ENCODE peak calls at places on chromosomes 16 and 17, in ten cellular contexts. P is ovary, W is prostate gland, U is MG63, Y is astrocyte of the spinal cord, B is tibial artery, Q is breast epithelium, T is lower lobe of right lung, M is HFF-Myc, N is AG04449. X is an unnamed sample.

GRCh38 chr17:1315891-1316403 is 36.5 kb downstream of the TRARG1 start:
- DNase-seq in P (no peak), W (no peak), U (no peak), Y (no peak), B (peak; percentile 80), Q (no peak), T (no peak), M (no peak), N (no peak), X (no peak)

GRCh38 chr17:56699186-56699895 is 105.8 kb downstream of the NOG start:
- DNase-seq in P (no peak), W (peak; percentile 39), U (peak; percentile 99), Y (peak; percentile 96), B (peak; percentile 24), Q (peak; percentile 89), T (peak; percentile 58), M (peak; percentile 97), N (peak; percentile 93), X (peak; percentile 95)

GRCh38 chr16:54374136-54374535 is 87.5 kb upstream of the IRX3 start:
- DNase-seq in P (no peak), W (no peak), U (peak; percentile 82), Y (no peak), B (no peak), Q (no peak), T (no peak), M (peak; percentile 20), N (no peak), X (no peak)

GRCh38 chr16:68685685-68686478 is 40.8 kb downstream of the CDH3 start:
- DNase-seq in P (no peak), W (no peak), U (peak; percentile 11), Y (no peak), B (no peak), Q (no peak), T (no peak), M (no peak), N (no peak), X (no peak)

GRCh38 chr17:70891301-70891700 is 722.0 kb downstream of the KCNJ2 start:
- DNase-seq in P (no peak), W (no peak), U (no peak), Y (no peak), B (no peak), Q (no peak), T (no peak), M (no peak), N (no peak), X (no peak)

GRCh38 chr16:47634126-47634525 is 173.0 kb downstream of the PHKB start:
- DNase-seq in P (no peak), W (no peak), U (no peak), Y (no peak), B (no peak), Q (no peak), T (no peak), M (no peak), N (no peak), X (no peak)

GRCh38 chr17:82297280-82297803 is 20.1 kb downstream of the CD7 start:
- DNase-seq in P (peak; percentile 83), W (peak; percentile 90), U (peak; percentile 76), Y (peak; percentile 96), B (peak; percentile 82), Q (peak; percentile 96), T (peak; percentile 92), M (no peak), N (no peak), X (peak; percentile 91)

GRCh38 chr17:16215965-16216316 is 607 bp upstream of the NCOR1 start:
- DNase-seq in P (no peak), W (no peak), U (peak; percentile 34), Y (no peak), B (peak; percentile 20), Q (no peak), T (peak; percentile 72), M (no peak), N (no peak), X (no peak)

DNA sequence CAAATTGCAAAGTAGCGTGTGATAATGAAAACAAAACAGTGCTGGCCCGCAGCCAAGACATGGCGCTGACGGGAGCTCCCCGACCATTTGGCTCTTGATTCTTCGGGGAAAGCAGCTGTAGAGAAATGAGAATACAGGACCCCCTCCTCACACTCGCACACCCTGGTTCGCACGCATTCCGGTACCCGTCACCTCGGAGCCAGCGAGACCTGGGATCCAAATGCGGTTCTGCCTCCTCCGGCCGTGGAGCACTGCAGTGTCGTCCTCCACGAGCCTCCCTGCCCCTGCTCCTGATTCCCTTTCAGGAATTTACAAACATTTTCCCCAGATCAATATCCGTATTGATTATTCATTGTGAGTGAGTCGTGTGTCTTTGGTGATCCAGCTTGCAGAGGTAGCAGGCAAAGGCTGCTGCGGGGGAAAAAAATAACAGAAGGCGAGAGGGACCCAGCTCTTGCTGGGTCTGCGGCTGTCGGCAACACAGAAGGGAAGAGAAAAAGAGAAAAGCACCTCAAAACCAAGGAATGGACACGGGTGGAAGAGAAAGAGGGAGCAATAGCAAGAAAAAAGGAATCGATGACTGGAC is 184.1 kb upstream of the ZFHX3 start:
- DNase-seq in P (peak; percentile 39), W (no peak), U (no peak), Y (no peak), B (no peak), Q (no peak), T (no peak), M (no peak), N (no peak), X (no peak)
- H3K4me3 ChIP-seq in P (peak overlapping the region; percentile 32), W (no peak overlapping the region), U (no peak overlapping the region), Y (peak overlapping the region; percentile 26), B (peak overlapping the region; percentile 42), Q (no peak overlapping the region), T (peak overlapping the region; percentile 25), M (no peak overlapping the region), N (no peak overlapping the region), X (no peak overlapping the region)

GRCh38 chr17:27788919-27789318 is 11.4 kb downstream of the NOS2 start:
- DNase-seq in P (no peak), W (no peak), U (no peak), Y (no peak), B (no peak), Q (no peak), T (peak; percentile 37), M (no peak), N (no peak), X (no peak)

GRCh38 chr17:27793906-27794380 is 6.4 kb downstream of the NOS2 start:
- DNase-seq in P (no peak), W (no peak), U (no peak), Y (no peak), B (no peak), Q (no peak), T (no peak), M (no peak), N (no peak), X (no peak)

GRCh38 chr17:27792095-27792494 is 8.2 kb downstream of the NOS2 start:
- DNase-seq in P (no peak), W (no peak), U (no peak), Y (no peak), B (no peak), Q (no peak), T (no peak), M (no peak), N (no peak), X (no peak)

GRCh38 chr17:27797390-27798091 is 2.8 kb downstream of the NOS2 start:
- DNase-seq in P (no peak), W (no peak), U (no peak), Y (no peak), B (no peak), Q (no peak), T (peak; percentile 19), M (no peak), N (no peak), X (no peak)

DNA sequence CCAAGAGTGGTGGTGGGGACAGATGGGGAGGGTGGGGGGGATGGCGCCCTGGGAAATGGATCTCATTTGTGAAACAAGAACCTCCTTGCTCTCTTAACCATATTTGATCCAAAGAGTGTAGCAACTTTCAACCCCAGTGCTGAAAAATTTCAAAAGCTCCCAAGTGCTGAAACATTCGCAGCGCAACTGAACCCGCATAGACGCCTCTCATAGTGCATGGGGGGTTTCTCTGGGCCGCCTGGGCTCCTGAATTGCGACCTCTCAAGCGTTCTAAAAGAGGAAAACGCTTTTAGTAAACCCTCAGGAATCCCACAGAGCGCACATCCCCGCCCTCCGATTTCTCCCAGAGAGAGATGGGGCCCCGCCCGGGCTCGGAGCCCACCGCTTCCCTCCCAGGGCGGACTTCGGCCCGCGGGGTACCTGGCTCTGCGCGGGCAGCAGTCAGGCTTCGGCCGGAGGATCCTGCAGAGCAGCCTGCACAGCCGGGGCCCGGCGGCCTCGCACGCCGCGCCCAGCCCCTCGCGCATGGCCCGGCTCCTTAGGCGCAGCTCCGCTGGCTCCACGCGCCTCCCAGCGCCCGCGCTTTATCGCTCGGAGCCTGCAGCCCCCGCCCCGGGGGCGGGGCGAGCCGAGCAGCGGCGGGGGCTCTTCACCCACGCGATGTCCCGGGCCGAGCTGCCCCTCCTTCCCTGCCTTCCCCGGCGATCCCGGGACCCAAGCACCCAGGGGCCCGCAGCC is 7.0 kb downstream of the NOS2 start:
- DNase-seq in P (peak; percentile 66), W (no peak), U (peak; percentile 66), Y (no peak), B (no peak), Q (no peak), T (peak; percentile 24), M (no peak), N (no peak), X (no peak)
- H3K4me3 ChIP-seq in P (peak overlapping the region; percentile 21), W (peak overlapping the region; percentile 5), U (peak overlapping the region; percentile 28), Y (no peak overlapping the region), B (peak overlapping the region; percentile 46), Q (peak overlapping the region; percentile 55), T (peak overlapping the region; percentile 40), M (peak overlapping the region; percentile 11), N (no peak overlapping the region), X (peak overlapping the region; percentile 14)

GRCh38 chr16:27748868-27749546 is 199.1 kb downstream of the KATNIP start:
- DNase-seq in P (no peak), W (peak; percentile 58), U (peak; percentile 75), Y (peak; percentile 78), B (peak; percentile 33), Q (no peak), T (peak; percentile 47), M (peak; percentile 49), N (peak; percentile 56), X (peak; percentile 70)

GRCh38 chr16:27751676-27752075 is 201.7 kb downstream of the KATNIP start:
- DNase-seq in P (no peak), W (no peak), U (no peak), Y (no peak), B (no peak), Q (no peak), T (peak; percentile 2), M (no peak), N (no peak), X (no peak)

GRCh38 chr16:27747946-27748345 is 198.0 kb downstream of the KATNIP start:
- DNase-seq in P (no peak), W (no peak), U (no peak), Y (no peak), B (no peak), Q (no peak), T (peak; percentile 20), M (no peak), N (no peak), X (no peak)

GRCh38 chr16:27749946-27750345 is 200.0 kb downstream of the KATNIP start:
- DNase-seq in P (no peak), W (no peak), U (no peak), Y (no peak), B (no peak), Q (no peak), T (peak; percentile 24), M (no peak), N (no peak), X (no peak)

GRCh38 chr16:27749547-27749875 is 199.6 kb downstream of the KATNIP start:
- DNase-seq in P (no peak), W (no peak), U (no peak), Y (no peak), B (no peak), Q (no peak), T (peak; percentile 39), M (no peak), N (no peak), X (no peak)
- H3K4me3 ChIP-seq in P (no peak overlapping the region), W (no peak overlapping the region), U (no peak overlapping the region), Y (no peak overlapping the region), B (no peak overlapping the region), Q (no peak overlapping the region), T (no peak overlapping the region), M (no peak overlapping the region), N (no peak overlapping the region), X (no peak overlapping the region)

GRCh38 chr16:84599528-84600202 is 18.2 kb downstream of the COTL1 start:
- DNase-seq in P (peak; percentile 59), W (no peak), U (peak; percentile 44), Y (peak; percentile 91), B (peak; percentile 58), Q (no peak), T (peak; percentile 89), M (no peak), N (peak; percentile 47), X (no peak)
- H3K4me3 ChIP-seq in P (peak overlapping the region; percentile 16), W (no peak overlapping the region), U (no peak overlapping the region), Y (peak overlapping the region; percentile 1), B (peak overlapping the region; percentile 29), Q (peak overlapping the region; percentile 54), T (peak overlapping the region; percentile 32), M (no peak overlapping the region), N (peak overlapping the region; percentile 31), X (peak overlapping the region; percentile 3)